ENCODE peak calls at places on chromosomes 12 and 14, in nine cellular contexts. V, P, M, B, K, O, J, F and Z are unnamed samples.
A peak's percentile ranks its signal among the peaks of the same experiment; 100 is the strongest.

GRCh38 chr14:103696466-103697071 is 18.7 kb downstream of the XRCC3 start:
- DNase-seq in O (peak; percentile 56), B (no peak), V (no peak), P (no peak), K (no peak), J (peak; percentile 3), F (no peak), M (no peak), Z (no peak)

GRCh38 chr12:109178532-109178931 is 62.1 kb downstream of the ACACB start:
- DNase-seq in P (no peak), K (no peak), F (no peak), M (no peak), B (no peak), O (no peak), J (no peak), V (no peak), Z (no peak)

GRCh38 chr14:68780358-68781160 is 12.3 kb downstream of the ZFP36L1 start:
- DNase-seq in K (no peak), P (no peak), B (no peak), F (peak; percentile 53), V (peak; percentile 84), O (no peak), J (peak; percentile 81), M (peak; percentile 52), Z (no peak)

GRCh38 chr12:51926064-51926632 is 18.8 kb downstream of the ACVRL1 start:
- DNase-seq in P (no peak), B (no peak), K (no peak), O (no peak), J (no peak), V (no peak), M (no peak), F (no peak), Z (no peak)

GRCh38 chr12:124586756-124587155 is 19.3 kb upstream of the NCOR2 start:
- DNase-seq in J (no peak), K (no peak), O (peak; percentile 92), M (no peak), F (no peak), V (no peak), P (no peak), B (peak; percentile 97), Z (no peak)

GRCh38 chr12:3881208-3881980 is 8.2 kb upstream of the PARP11 start:
- DNase-seq in K (no peak), J (no peak), V (peak; percentile 40), F (no peak), P (no peak), M (no peak), O (no peak), B (no peak), Z (peak; percentile 70)

GRCh38 chr12:118463677-118464076 is 87.3 kb downstream of the SUDS3 start:
- DNase-seq in O (no peak), M (no peak), V (no peak), K (no peak), B (no peak), J (no peak), P (no peak), F (no peak), Z (no peak)

GRCh38 chr12:66662729-66663128 is 16.1 kb downstream of the GRIP1 start:
- DNase-seq in V (no peak), O (no peak), P (peak; percentile 47), F (no peak), M (no peak), J (no peak), K (no peak), B (peak; percentile 78), Z (no peak)

GRCh38 chr14:45558183-45558582 is 305.2 kb upstream of the MIS18BP1 start:
- DNase-seq in F (no peak), V (no peak), B (no peak), K (no peak), O (no peak), P (no peak), M (no peak), J (no peak), Z (no peak)

GRCh38 chr14:64960762-64961276 is 11.3 kb downstream of the RAB15 start:
- DNase-seq in J (no peak), M (no peak), K (no peak), O (peak; percentile 97), V (no peak), P (no peak), B (peak; percentile 50), F (no peak), Z (no peak)

GRCh38 chr12:68175566-68176033 is 16.1 kb upstream of the IFNG start:
- DNase-seq in P (no peak), J (no peak), B (no peak), K (peak; percentile 20), V (peak; percentile 92), F (no peak), O (peak; percentile 69), M (no peak), Z (no peak)

GRCh38 chr12:49019120-49019430 is 499 bp upstream of the PRKAG1 start:
- DNase-seq in K (no peak), M (no peak), O (no peak), J (no peak), F (no peak), V (no peak), P (no peak), B (no peak), Z (no peak)

GRCh38 chr14:102215522-102216250 is 76.0 kb downstream of the WDR20 start:
- DNase-seq in P (no peak), F (no peak), O (peak; percentile 28), B (peak; percentile 9), K (no peak), M (no peak), V (no peak), J (no peak), Z (no peak)

GRCh38 chr12:79837575-79837974 is 97.3 kb downstream of the PPP1R12A start:
- DNase-seq in M (no peak), B (no peak), O (no peak), F (no peak), P (no peak), V (no peak), J (no peak), K (no peak), Z (no peak)

GRCh38 chr12:49675137-49675536 is 32.1 kb downstream of the FMNL3 start:
- DNase-seq in J (no peak), M (no peak), B (no peak), F (no peak), V (no peak), P (no peak), O (no peak), K (no peak), Z (no peak)

GRCh38 chr12:12282761-12283160 is 15.9 kb upstream of the LRP6 start:
- DNase-seq in B (no peak), M (no peak), P (peak; percentile 23), V (no peak), O (no peak), F (no peak), J (no peak), K (no peak), Z (no peak)

GRCh38 chr14:104355101-104355691 is 216.8 kb downstream of the KIF26A start:
- DNase-seq in F (no peak), J (no peak), K (no peak), B (no peak), O (no peak), V (no peak), M (no peak), P (no peak), Z (no peak)

GRCh38 chr14:103711516-103712431 is 3.5 kb downstream of the XRCC3 start:
- DNase-seq in K (no peak), J (no peak), O (no peak), F (no peak), B (no peak), V (no peak), M (no peak), P (peak; percentile 67), Z (no peak)

GRCh38 chr12:53097207-53097563 is 282 bp upstream of the IGFBP6 start:
- DNase-seq in M (no peak), O (no peak), F (no peak), P (peak; percentile 22), V (no peak), K (no peak), J (no peak), B (no peak), Z (no peak)

GRCh38 chr14:49688701-49689030 is 652 bp upstream of the POLE2 start:
- DNase-seq in O (no peak), B (no peak), M (no peak), K (no peak), V (no peak), J (no peak), P (no peak), F (peak; percentile 6), Z (no peak)

GRCh38 chr12:123225443-123225842 is 7.5 kb downstream of the MPHOSPH9 start:
- DNase-seq in V (no peak), K (no peak), B (no peak), P (no peak), M (no peak), F (no peak), J (no peak), O (no peak), Z (no peak)

GRCh38 chr12:91274886-91275285 is 92.3 kb upstream of the DCN start:
- DNase-seq in P (no peak), K (no peak), J (peak; percentile 57), B (no peak), F (no peak), M (peak; percentile 50), O (no peak), V (no peak), Z (peak; percentile 12)

GRCh38 chr12:115433014-115433634 is 749.1 kb upstream of the TBX3 start:
- DNase-seq in F (no peak), B (peak; percentile 11), P (no peak), M (no peak), K (no peak), J (no peak), O (no peak), V (no peak), Z (no peak)

GRCh38 chr12:9391751-9392240 is 183.6 kb upstream of the PZP start:
- DNase-seq in F (no peak), V (no peak), B (no peak), O (no peak), P (no peak), K (no peak), J (no peak), M (no peak), Z (no peak)

GRCh38 chr12:47881826-47882427 is 22.9 kb downstream of the VDR start:
- DNase-seq in B (no peak), K (no peak), P (peak; percentile 42), M (no peak), F (peak; percentile 20), O (no peak), J (no peak), V (peak; percentile 60), Z (no peak)

GRCh38 chr12:65100140-65100539 is 21.0 kb downstream of the WIF1 start:
- DNase-seq in K (no peak), O (no peak), V (peak; percentile 5), P (peak; percentile 13), M (no peak), B (no peak), J (no peak), F (no peak), Z (no peak)

GRCh38 chr12:52645982-52646381 is 6.0 kb downstream of the KRT2 start:
- DNase-seq in O (no peak), M (no peak), V (no peak), K (no peak), B (no peak), P (no peak), J (no peak), F (no peak), Z (no peak)

GRCh38 chr12:100504820-100505219 is 31.2 kb downstream of the NR1H4 start:
- DNase-seq in K (no peak), J (no peak), O (no peak), B (no peak), P (no peak), F (peak; percentile 18), M (no peak), V (no peak), Z (no peak)

GRCh38 chr12:63918788-63919300 is 74.3 kb downstream of the SRGAP1 start:
- DNase-seq in J (no peak), B (peak; percentile 60), F (peak; percentile 96), K (no peak), M (no peak), V (no peak), P (peak; percentile 68), O (no peak), Z (no peak)

GRCh38 chr12:13000935-13001724 is 1.1 kb upstream of the HEBP1 start:
- DNase-seq in V (peak; percentile 84), J (peak; percentile 72), B (peak; percentile 26), M (peak; percentile 51), O (no peak), P (peak; percentile 54), F (peak; percentile 68), K (peak; percentile 17), Z (peak; percentile 61)

GRCh38 chr12:54546511-54546910 is 2.9 kb upstream of the PDE1B start:
- DNase-seq in V (no peak), B (no peak), K (no peak), O (no peak), F (no peak), P (no peak), M (no peak), J (no peak), Z (no peak)